ENCODE peak calls at places on chromosomes 11 and 22, in five cellular contexts. X, K, A, G and P are unnamed samples.

GRCh38 chr11:11403763-11404725 is 51.0 kb upstream of the CSNK2A3 start:
- DNase-seq in X (no peak), G (peak; percentile 59), K (peak; percentile 45), A (no peak), P (no peak)

GRCh38 chr22:45718391-45718790 is 46.8 kb downstream of the ATXN10 start:
- DNase-seq in G (no peak), A (no peak), X (no peak), K (no peak), P (no peak)

GRCh38 chr11:11349870-11350325 is 3.2 kb downstream of the CSNK2A3 start:
- DNase-seq in K (peak; percentile 93), G (no peak), A (no peak), X (no peak), P (no peak)

GRCh38 chr22:48738204-48738980 is 1089.3 kb downstream of the BRD1 start:
- DNase-seq in X (no peak), K (no peak), G (no peak), A (peak; percentile 56), P (no peak)

GRCh38 chr11:63573881-63574855 is 11.0 kb upstream of the PLAAT2 start:
- DNase-seq in A (no peak), X (peak; percentile 9), K (peak; percentile 93), G (peak; percentile 33), P (peak; percentile 63)

GRCh38 chr11:71207563-71207962 is 44.8 kb downstream of the SHANK2 start:
- DNase-seq in X (no peak), K (no peak), G (no peak), A (no peak), P (no peak)

GRCh38 chr11:108498046-108498815 is at the start of gene POGLUT3:
- DNase-seq in G (no peak), X (peak; percentile 70), A (peak; percentile 73), K (peak; percentile 60), P (no peak)

GRCh38 chr11:117144477-117145392 is 648 bp downstream of the PAFAH1B2 start:
- DNase-seq in K (peak; percentile 78), G (peak; percentile 74), X (peak; percentile 27), A (peak; percentile 81), P (peak; percentile 64)

GRCh38 chr11:47800759-47801158 is 33.6 kb upstream of the FNBP4 start:
- DNase-seq in X (no peak), K (no peak), G (no peak), A (no peak), P (no peak)

GRCh38 chr11:128342511-128343133 is 244.7 kb downstream of the ETS1 start:
- DNase-seq in A (no peak), K (peak; percentile 77), X (peak; percentile 22), G (peak; percentile 93), P (peak; percentile 42)

GRCh38 chr22:20488946-20489345 is 6.6 kb downstream of the KLHL22 start:
- DNase-seq in A (no peak), G (no peak), X (no peak), K (no peak), P (no peak)

GRCh38 chr22:20247010-20247505 is 21.1 kb downstream of the RTN4R start:
- DNase-seq in G (no peak), A (no peak), X (peak; percentile 72), K (peak; percentile 39), P (no peak)

GRCh38 chr11:95524328-95525036 is 265.1 kb downstream of the FAM76B start:
- DNase-seq in X (peak; percentile 25), K (no peak), A (no peak), G (no peak), P (no peak)

GRCh38 chr11:72303179-72303578 is 59.2 kb upstream of the PHOX2A start:
- DNase-seq in A (peak; percentile 33), K (no peak), G (no peak), X (no peak), P (no peak)

GRCh38 chr11:72135891-72136676 is 559 bp downstream of the FOLR3 start:
- DNase-seq in A (no peak), X (no peak), G (no peak), K (no peak), P (no peak)

GRCh38 chr11:123509737-123510578 is 79.9 kb downstream of the GRAMD1B start:
- DNase-seq in G (peak; percentile 59), K (peak; percentile 66), X (peak; percentile 93), A (no peak), P (no peak)

GRCh38 chr22:39707816-39708215 is 137.3 kb downstream of the CACNA1I start:
- DNase-seq in K (no peak), G (no peak), X (peak; percentile 53), A (no peak), P (no peak)

GRCh38 chr11:72058416-72059034 is 21.8 kb downstream of the NUMA1 start:
- DNase-seq in A (peak; percentile 35), X (no peak), G (peak; percentile 61), K (no peak), P (no peak)

GRCh38 chr11:128464878-128465277 is 122.5 kb downstream of the ETS1 start:
- DNase-seq in A (no peak), X (no peak), G (no peak), K (no peak), P (no peak)

GRCh38 chr11:7672960-7673723 is at the start of gene CYB5R2:
- DNase-seq in K (peak; percentile 71), X (no peak), G (peak; percentile 18), A (peak; percentile 83), P (no peak)

GRCh38 chr11:121534131-121535093 is 81.6 kb upstream of the SORL1-AS1 start:
- DNase-seq in A (no peak), K (peak; percentile 32), G (peak; percentile 68), X (peak; percentile 42), P (peak; percentile 68)

GRCh38 chr11:9803685-9804413 is 140.0 kb downstream of the SWAP70 start:
- DNase-seq in X (no peak), A (no peak), G (peak; percentile 21), K (no peak), P (no peak)

GRCh38 chr11:70522613-70523311 is 124.4 kb downstream of the CTTN start:
- DNase-seq in X (peak; percentile 39), G (no peak), K (no peak), A (no peak), P (no peak)

GRCh38 chr11:125950696-125951645 is 5.1 kb downstream of the VSIG10L2 start:
- DNase-seq in A (no peak), K (peak; percentile 89), G (no peak), X (no peak), P (no peak)

GRCh38 chr11:12838463-12839120 is 164.4 kb downstream of the TEAD1 start:
- DNase-seq in K (peak; percentile 67), G (peak; percentile 95), X (no peak), A (no peak), P (no peak)

GRCh38 chr22:38858492-38858891 is 13.5 kb downstream of the CBX6 start:
- DNase-seq in A (no peak), G (no peak), K (no peak), X (no peak), P (no peak)

GRCh38 chr11:6333112-6333511 is 12.8 kb upstream of the CAVIN3 start:
- DNase-seq in A (no peak), X (no peak), G (no peak), K (no peak), P (no peak)

GRCh38 chr11:34649597-34649996 is 28.7 kb downstream of the EHF start:
- DNase-seq in A (no peak), G (no peak), X (no peak), K (no peak), P (no peak)

GRCh38 chr22:50059185-50059880 is 1.2 kb upstream of the TTLL8 start:
- DNase-seq in X (peak; percentile 22), K (peak; percentile 58), A (no peak), G (no peak), P (peak; percentile 28)

GRCh38 chr22:41341990-41342389 is 39.8 kb upstream of the TEF start:
- DNase-seq in X (no peak), K (no peak), A (no peak), G (no peak), P (no peak)

GRCh38 chr11:129375731-129376657 is at the start of gene BARX2:
- DNase-seq in X (peak; percentile 22), G (peak; percentile 70), K (peak; percentile 61), A (no peak), P (no peak)

GRCh38 chr11:69639843-69640242 is 1.1 kb upstream of the CCND1 start:
- DNase-seq in X (no peak), K (no peak), A (no peak), G (no peak), P (no peak)

GRCh38 chr11:111592491-111592890 is 9.8 kb upstream of the SIK2 start:
- DNase-seq in K (no peak), A (no peak), X (no peak), G (no peak), P (no peak)

GRCh38 chr11:36218283-36218921 is 70.8 kb downstream of the COMMD9 start:
- DNase-seq in G (no peak), K (no peak), X (no peak), A (no peak), P (no peak)

GRCh38 chr11:46666982-46667590 is 33.3 kb downstream of the ARHGAP1 start:
- DNase-seq in X (no peak), A (no peak), K (peak; percentile 54), G (no peak), P (no peak)
- TF ChIP-seq CTCF in X (no peak), A (no peak), K (no peak), G (no peak), P (no peak)

GRCh38 chr11:119130662-119131061 is 9.3 kb downstream of the HINFP start:
- DNase-seq in X (no peak), A (no peak), G (no peak), K (peak; percentile 69), P (no peak)

GRCh38 chr11:119134389-119134978 is 13.1 kb downstream of the HINFP start:
- DNase-seq in A (no peak), X (no peak), K (no peak), G (no peak), P (peak; percentile 13)
- TF ChIP-seq CTCF in A (no peak), X (peak; percentile 74), K (peak; percentile 64), G (peak; percentile 73), P (peak; percentile 77)

DNA sequence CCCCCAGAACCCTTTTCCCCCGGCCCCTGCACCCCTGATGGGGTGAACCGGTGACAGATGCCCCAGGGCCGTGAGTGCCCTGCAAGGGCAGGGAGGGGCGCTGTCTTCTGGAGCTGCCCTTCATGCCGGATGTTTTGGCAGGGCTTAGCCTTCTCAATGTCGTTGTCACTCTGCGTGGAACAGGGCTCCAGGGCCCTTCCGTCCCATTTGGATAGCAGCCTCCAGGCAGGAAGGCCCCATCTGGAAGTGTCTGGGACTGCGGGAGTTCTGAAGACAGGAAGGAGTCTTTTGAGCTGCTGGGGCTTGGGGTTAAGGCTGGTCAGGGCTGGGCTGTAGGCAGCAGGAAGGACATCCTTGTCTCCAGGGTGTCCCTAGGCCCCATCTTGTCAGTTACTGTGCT is 4.6 kb downstream of the FRMD8 start:
- DNase-seq in A (no peak), K (peak; percentile 42), X (no peak), G (no peak), P (no peak)
- TF ChIP-seq CTCF in A (no peak), K (peak; percentile 9), X (no peak), G (no peak), P (no peak)

GRCh38 chr11:2526808-2527381 is 82.1 kb downstream of the KCNQ1 start:
- DNase-seq in G (no peak), K (no peak), A (peak; percentile 68), X (peak; percentile 6), P (peak; percentile 85)
- TF ChIP-seq CTCF in G (peak; percentile 46), K (peak; percentile 6), A (no peak), X (no peak), P (peak; percentile 66)